ENCODE peak calls at places on chromosomes 4 and X, in eight cellular contexts. J is aorta; N is astrocyte; Q is transverse colon; X is foreskin keratinocyte; K is esophagus muscularis mucosa; L is mesendoderm; Y is CD4-positive, alpha-beta T cell. O is an unnamed sample. For H3K27me3, the result is how much of the 10 kb centered on the place peaks cover.

GRCh38 chr4:100189820-100190642 is at the start of gene DDIT4L:
- DNase-seq in J (peak), N (peak), Q (peak), X (no peak), K (no peak), L (peak), Y (no peak), O (peak)

GRCh38 chr4:166501941-166502382 is 628.9 kb downstream of the TLL1 start:
- DNase-seq in J (no peak), N (no peak), Q (no peak), X (no peak), K (no peak), L (peak), Y (no peak), O (peak)

GRCh38 chrX:107675365-107675654 is 47.0 kb downstream of the PRPS1 start:
- DNase-seq in J (no peak), N (no peak), Q (no peak), X (no peak), K (no peak), L (no peak), Y (no peak), O (no peak)

GRCh38 chr4:144644368-144645101 is 1.4 kb upstream of the HHIP start:
- DNase-seq in J (no peak), N (no peak), Q (no peak), X (no peak), K (no peak), L (no peak), Y (no peak), O (no peak)

GRCh38 chrX:154019061-154019621 is 561 bp downstream of the IRAK1 start:
- DNase-seq in J (no peak), N (no peak), Q (peak), X (no peak), K (no peak), L (no peak), Y (no peak), O (no peak)

GRCh38 chr4:179872751-179873150 is 2370.5 kb upstream of the TENM3 start:
- DNase-seq in J (no peak), N (no peak), Q (no peak), X (no peak), K (no peak), L (no peak), Y (no peak), O (no peak)

GRCh38 chr4:138308421-138308820 is 66.3 kb upstream of the SLC7A11 start:
- DNase-seq in J (no peak), N (peak), Q (no peak), X (peak), K (no peak), L (no peak), Y (no peak), O (no peak)

GRCh38 chrX:112631892-112632291 is 47.8 kb downstream of the LHFPL1 start:
- DNase-seq in J (no peak), N (no peak), Q (no peak), X (no peak), K (no peak), L (no peak), Y (no peak), O (no peak)

GRCh38 chr4:105894570-105895323 is 524 bp upstream of the NPNT start:
- DNase-seq in J (peak), N (peak), Q (peak), X (no peak), K (no peak), L (no peak), Y (no peak), O (peak)

GRCh38 chr4:26028793-26029511 is 114.9 kb downstream of the SMIM20 start:
- DNase-seq in J (peak), N (peak), Q (peak), X (no peak), K (no peak), L (peak), Y (peak), O (peak)

GRCh38 chrX:46791927-46792825 is 33.3 kb upstream of the SLC9A7 start:
- DNase-seq in J (no peak), N (peak), Q (no peak), X (peak), K (no peak), L (peak), Y (no peak), O (peak)

GRCh38 chr4:118282692-118283091 is 70.1 kb downstream of the PRSS12 start:
- DNase-seq in J (no peak), N (peak), Q (no peak), X (peak), K (no peak), L (peak), Y (no peak), O (no peak)

GRCh38 chrX:7170903-7171302 is 22.9 kb upstream of the PUDP start:
- DNase-seq in J (no peak), N (no peak), Q (peak), X (no peak), K (no peak), L (peak), Y (no peak), O (peak)

GRCh38 chr4:147498031-147498700 is 17.3 kb downstream of the EDNRA start:
- DNase-seq in J (no peak), N (peak), Q (no peak), X (peak), K (no peak), L (no peak), Y (no peak), O (no peak)

GRCh38 chr4:171954650-171955049 is 141.4 kb downstream of the GALNTL6 start:
- DNase-seq in J (no peak), N (no peak), Q (no peak), X (no peak), K (no peak), L (peak), Y (no peak), O (no peak)

GRCh38 chr4:8852118-8852704 is 19.4 kb downstream of the HMX1 start:
- DNase-seq in J (no peak), N (no peak), Q (no peak), X (no peak), K (no peak), L (no peak), Y (no peak), O (no peak)
- H3K27me3 ChIP-seq in J (under half), N (under half), Q (half or more), X (under half), K (under half), L (under half), Y (under half), O (under half)

GRCh38 chrX:103780701-103781402 is 4.2 kb downstream of the PLP1 start:
- DNase-seq in J (no peak), N (no peak), Q (no peak), X (no peak), K (no peak), L (no peak), Y (no peak), O (no peak)

GRCh38 chrX:103783971-103784370 is 7.3 kb downstream of the PLP1 start:
- DNase-seq in J (no peak), N (no peak), Q (no peak), X (no peak), K (no peak), L (no peak), Y (no peak), O (no peak)

GRCh38 chrX:103776586-103776985 is at the start of gene PLP1:
- DNase-seq in J (no peak), N (no peak), Q (no peak), X (no peak), K (no peak), L (no peak), Y (no peak), O (no peak)

GRCh38 chrX:103782640-103783039 is 6.0 kb downstream of the PLP1 start:
- DNase-seq in J (no peak), N (no peak), Q (no peak), X (no peak), K (no peak), L (no peak), Y (no peak), O (no peak)

DNA sequence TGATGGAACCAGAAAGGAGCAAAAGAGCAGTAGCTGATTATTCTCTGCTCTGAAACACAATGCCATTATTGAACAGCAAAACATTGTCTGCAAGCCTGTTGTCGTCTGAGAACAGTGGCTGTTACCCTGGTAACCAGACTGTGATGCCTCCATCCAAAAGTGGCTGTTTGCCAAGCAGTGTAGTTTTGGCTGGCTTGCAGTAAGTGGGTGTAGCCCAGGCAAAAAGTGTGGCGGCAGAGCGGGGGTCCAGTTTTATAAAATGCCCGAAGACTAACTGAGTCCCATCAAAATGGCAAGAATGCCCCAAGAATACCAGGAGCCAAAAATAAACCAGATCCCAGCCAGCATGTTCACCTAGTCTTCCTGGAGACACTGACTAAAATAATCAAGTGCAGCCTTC is 2.5 kb downstream of the PLP1 start:
- DNase-seq in J (no peak), N (peak), Q (no peak), X (no peak), K (no peak), L (no peak), Y (no peak), O (no peak)
- H3K27me3 ChIP-seq in J (under half), N (under half), Q (under half), X (under half), K (under half), L (under half), Y (under half), O (under half)

GRCh38 chrX:13482764-13483552 is 86.4 kb upstream of the EGFL6 start:
- DNase-seq in J (no peak), N (no peak), Q (peak), X (no peak), K (no peak), L (no peak), Y (no peak), O (no peak)

GRCh38 chrX:13479452-13479813 is 90.0 kb upstream of the EGFL6 start:
- DNase-seq in J (no peak), N (no peak), Q (no peak), X (no peak), K (no peak), L (no peak), Y (no peak), O (no peak)

GRCh38 chrX:13483773-13484172 is 85.6 kb upstream of the EGFL6 start:
- DNase-seq in J (no peak), N (no peak), Q (no peak), X (no peak), K (no peak), L (no peak), Y (no peak), O (no peak)

GRCh38 chrX:13476384-13476783 is 93.0 kb upstream of the EGFL6 start:
- DNase-seq in J (no peak), N (no peak), Q (no peak), X (no peak), K (no peak), L (no peak), Y (no peak), O (no peak)

GRCh38 chrX:13478740-13479451 is 90.5 kb upstream of the EGFL6 start:
- DNase-seq in J (no peak), N (no peak), Q (no peak), X (no peak), K (no peak), L (no peak), Y (no peak), O (no peak)
- H3K27me3 ChIP-seq in J (under half), N (under half), Q (under half), X (under half), K (under half), L (under half), Y (under half), O (under half)

GRCh38 chr4:8593268-8594096 is 917 bp downstream of the CPZ start:
- DNase-seq in J (no peak), N (no peak), Q (no peak), X (no peak), K (no peak), L (peak), Y (no peak), O (peak)
- H3K27me3 ChIP-seq in J (under half), N (under half), Q (under half), X (under half), K (under half), L (under half), Y (under half), O (under half)

DNA sequence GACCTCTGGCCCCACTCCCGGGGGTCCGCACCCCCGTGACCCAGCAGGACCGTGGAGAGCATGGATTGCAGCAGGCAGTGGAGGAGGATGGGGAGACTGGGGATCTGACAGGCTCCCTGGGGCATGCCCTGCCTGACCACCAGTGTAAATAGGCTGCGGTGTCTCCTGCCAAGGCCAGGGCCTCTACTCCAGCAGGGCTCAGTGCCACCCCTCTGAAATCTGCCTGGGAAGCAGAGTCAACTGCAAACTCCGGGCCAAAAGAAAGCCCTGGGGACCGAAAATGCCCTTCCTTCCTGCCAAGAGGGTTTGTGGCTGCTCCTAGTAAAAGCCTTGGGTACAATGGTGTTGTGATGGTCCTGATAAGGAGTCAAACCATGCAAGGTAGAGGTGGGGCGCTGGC is 6.4 kb downstream of the ADRA2C start:
- DNase-seq in J (peak), N (no peak), Q (no peak), X (no peak), K (no peak), L (no peak), Y (no peak), O (no peak)
- H3K27me3 ChIP-seq in J (under half), N (under half), Q (under half), X (under half), K (under half), L (under half), Y (under half), O (under half)

GRCh38 chr4:121711263-121712000 is 14.7 kb upstream of the ANXA5 start:
- DNase-seq in J (peak), N (peak), Q (peak), X (peak), K (peak), L (peak), Y (no peak), O (peak)
- H3K27me3 ChIP-seq in J (under half), N (under half), Q (under half), X (under half), K (under half), L (under half), Y (under half), O (under half)

DNA sequence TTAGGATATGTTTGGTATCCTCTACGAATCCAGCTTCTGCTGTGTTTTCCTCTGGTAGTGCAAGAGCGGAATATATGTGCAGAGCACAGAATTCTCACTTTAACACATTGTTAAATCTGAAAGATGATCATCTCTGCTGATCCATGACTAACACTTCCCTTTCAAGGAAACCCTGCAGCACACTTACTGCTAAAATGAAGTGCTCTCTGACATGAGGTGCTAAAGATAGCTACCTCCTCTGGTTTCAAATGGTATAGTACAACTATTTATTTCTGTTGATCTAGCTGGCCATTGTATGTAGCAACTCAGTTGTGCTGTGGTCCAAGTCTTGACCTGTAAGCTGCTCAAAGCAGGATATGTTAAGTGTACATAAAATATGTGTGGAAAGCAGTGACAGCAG is 162.4 kb upstream of the FMR1 start:
- DNase-seq in J (no peak), N (no peak), Q (no peak), X (no peak), K (no peak), L (no peak), Y (no peak), O (no peak)
- H3K27me3 ChIP-seq in J (under half), N (under half), Q (under half), X (under half), K (under half), L (under half), Y (under half), O (under half)

GRCh38 chrX:25022499-25023325 is 6.9 kb upstream of the ARX start:
- DNase-seq in J (no peak), N (no peak), Q (no peak), X (no peak), K (no peak), L (no peak), Y (no peak), O (peak)
- H3K27me3 ChIP-seq in J (under half), N (half or more), Q (half or more), X (half or more), K (under half), L (under half), Y (half or more), O (half or more)

DNA sequence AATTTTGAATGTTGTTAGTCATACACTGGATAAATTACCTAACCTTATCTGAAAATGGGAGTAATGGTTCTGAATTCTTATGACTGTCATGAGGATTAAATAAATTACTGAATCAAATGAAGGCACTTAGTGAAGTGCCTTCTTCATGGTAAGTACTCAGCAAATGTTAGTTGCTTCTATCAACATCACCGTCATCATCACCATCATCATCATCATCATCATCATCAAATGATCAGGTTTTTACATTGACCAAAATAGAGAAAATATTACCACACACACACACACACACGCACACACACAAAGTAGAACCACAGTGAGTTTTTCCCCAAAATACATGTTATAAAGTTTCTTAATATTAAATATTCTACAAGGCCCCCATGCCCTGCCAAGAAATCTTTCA is 368.3 kb upstream of the FGF13 start:
- DNase-seq in J (no peak), N (no peak), Q (no peak), X (no peak), K (no peak), L (no peak), Y (no peak), O (no peak)
- H3K27me3 ChIP-seq in J (under half), N (under half), Q (under half), X (under half), K (under half), L (under half), Y (under half), O (under half)

DNA sequence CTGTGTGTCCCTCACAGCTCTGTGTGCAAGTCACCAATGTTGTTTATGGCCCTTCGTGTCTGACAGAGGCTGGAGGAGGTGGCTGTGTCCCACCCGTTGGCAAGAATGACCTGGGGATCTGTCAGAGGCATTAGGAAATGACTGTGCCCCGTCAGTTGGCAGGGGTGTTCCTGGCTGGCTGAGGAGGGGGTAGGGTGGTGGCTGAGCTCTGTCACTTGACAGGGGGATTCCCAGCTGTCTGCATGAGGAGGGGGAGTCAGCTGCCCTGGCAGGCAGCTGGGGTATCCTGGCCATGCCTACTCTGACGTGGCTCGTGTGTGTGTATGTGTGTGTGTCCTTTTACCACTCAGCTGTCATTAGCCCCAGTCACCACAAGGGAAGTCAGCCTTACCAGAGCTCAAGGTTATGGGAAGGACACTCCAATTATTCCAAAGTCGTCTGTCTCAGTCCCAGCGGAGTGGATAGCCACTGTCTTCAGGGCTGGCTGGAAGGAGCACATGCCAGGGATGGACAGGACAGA is 93.2 kb downstream of the EFNB1 start:
- DNase-seq in J (no peak), N (no peak), Q (no peak), X (no peak), K (no peak), L (no peak), Y (no peak), O (no peak)
- H3K27me3 ChIP-seq in J (under half), N (under half), Q (under half), X (under half), K (under half), L (under half), Y (under half), O (under half)

O was measured in H7.